ENCODE peak calls at places on chromosomes 13 and 19, in nine cellular contexts. P, Q, W, F, D, R, Z, K and B are unnamed samples.
A peak's percentile ranks its signal among the peaks of the same experiment; 100 is the strongest.

GRCh38 chr19:13070425-13071140 is 32.1 kb downstream of the LYL1 start:
- DNase-seq in Z (no peak), Q (no peak), D (no peak), W (no peak), P (no peak), K (no peak), F (no peak), R (no peak), B (peak; percentile 74)

GRCh38 chr13:51834581-51835158 is 10.3 kb downstream of the TMEM272 start:
- DNase-seq in W (no peak), R (no peak), Q (no peak), D (no peak), Z (no peak), P (no peak), F (no peak), K (no peak), B (no peak)

GRCh38 chr19:35006342-35006998 is 6.3 kb downstream of the GRAMD1A start:
- DNase-seq in K (no peak), D (no peak), W (peak; percentile 82), P (no peak), Q (peak; percentile 76), R (peak; percentile 98), Z (peak; percentile 91), F (peak; percentile 78), B (no peak)

GRCh38 chr19:3513198-3514140 is 7.4 kb downstream of the FZR1 start:
- DNase-seq in D (no peak), Q (no peak), W (peak; percentile 89), F (peak; percentile 39), K (peak; percentile 30), R (no peak), Z (peak; percentile 62), P (no peak), B (peak; percentile 66)

GRCh38 chr13:75566658-75567057 is 17.1 kb downstream of the UCHL3 start:
- DNase-seq in K (no peak), D (no peak), R (peak; percentile 2), Z (no peak), F (no peak), W (no peak), Q (no peak), P (no peak), B (no peak)

GRCh38 chr19:55376381-55376933 is at the start of gene TMEM190:
- DNase-seq in R (no peak), F (no peak), K (no peak), D (no peak), P (no peak), Z (no peak), W (peak; percentile 59), Q (no peak), B (no peak)

GRCh38 chr19:2800506-2800905 is 15.2 kb downstream of the THOP1 start:
- DNase-seq in Q (no peak), F (no peak), R (no peak), D (no peak), P (no peak), K (no peak), Z (no peak), W (no peak), B (no peak)

GRCh38 chr13:78660130-78660857 is 1.3 kb upstream of the OBI1 start:
- DNase-seq in D (peak; percentile 36), K (no peak), Q (no peak), W (no peak), P (peak; percentile 7), F (no peak), R (peak; percentile 7), Z (no peak), B (no peak)

GRCh38 chr19:48501446-48501960 is 10.1 kb downstream of the LMTK3 start:
- DNase-seq in K (no peak), F (peak; percentile 70), Q (peak; percentile 89), W (no peak), D (no peak), P (no peak), R (peak; percentile 98), Z (peak; percentile 93), B (peak; percentile 33)

GRCh38 chr19:49895566-49896297 is 955 bp downstream of the IL4I1 start:
- DNase-seq in Z (no peak), F (no peak), W (no peak), P (no peak), Q (no peak), R (no peak), K (no peak), D (no peak), B (no peak)

GRCh38 chr13:74246398-74246975 is 112.3 kb upstream of the KLF12 start:
- DNase-seq in K (peak; percentile 69), W (no peak), Z (no peak), D (no peak), R (no peak), P (peak; percentile 21), Q (no peak), F (no peak), B (no peak)

GRCh38 chr19:3508771-3509535 is 2.8 kb downstream of the FZR1 start:
- DNase-seq in R (no peak), Q (no peak), P (no peak), K (no peak), W (no peak), Z (no peak), D (no peak), F (no peak), B (peak; percentile 52)

GRCh38 chr19:42394751-42395150 is 4.7 kb upstream of the CNFN start:
- DNase-seq in W (no peak), F (no peak), Z (no peak), Q (no peak), P (no peak), D (no peak), R (no peak), K (no peak), B (no peak)

GRCh38 chr19:34220472-34221063 is 33.8 kb upstream of the GARRE1 start:
- DNase-seq in F (peak; percentile 72), Z (peak; percentile 68), K (peak; percentile 68), D (peak; percentile 72), W (peak; percentile 89), R (peak; percentile 87), P (peak; percentile 86), Q (no peak), B (no peak)

GRCh38 chr13:99314640-99315176 is 7.5 kb upstream of the GPR183 start:
- DNase-seq in P (no peak), W (no peak), Z (no peak), R (no peak), D (no peak), F (no peak), Q (no peak), K (no peak), B (no peak)

GRCh38 chr13:28792992-28793391 is 27.1 kb upstream of the MTUS2 start:
- DNase-seq in D (no peak), P (no peak), F (no peak), K (no peak), Q (no peak), R (no peak), W (no peak), Z (no peak), B (no peak)

GRCh38 chr19:55484571-55485438 is at the start of gene NAT14:
- DNase-seq in Z (peak; percentile 61), F (peak; percentile 45), K (peak; percentile 54), D (peak; percentile 48), R (peak; percentile 94), Q (no peak), W (no peak), P (no peak), B (peak; percentile 84)

GRCh38 chr13:45015300-45015699 is 26.0 kb downstream of the GPALPP1 start:
- DNase-seq in F (no peak), R (no peak), K (no peak), Z (no peak), D (no peak), P (no peak), Q (no peak), W (no peak), B (no peak)

GRCh38 chr19:10566658-10567410 is 1.0 kb upstream of the KRI1 start:
- DNase-seq in Q (no peak), D (peak; percentile 73), W (no peak), F (no peak), P (no peak), R (no peak), K (no peak), Z (peak; percentile 35), B (no peak)
- H3K4me3 ChIP-seq in Q (peak overlapping the region; percentile 89), D (peak overlapping the region; percentile 66), W (no peak overlapping the region), F (peak overlapping the region; percentile 82), P (peak overlapping the region; percentile 93), R (peak overlapping the region; percentile 75), K (peak overlapping the region; percentile 86), Z (no peak overlapping the region), B (no peak overlapping the region)

GRCh38 chr13:40376296-40376849 is 290.1 kb downstream of the FOXO1 start:
- DNase-seq in F (no peak), P (no peak), K (no peak), R (no peak), Z (no peak), W (no peak), D (no peak), Q (no peak), B (no peak)

GRCh38 chr13:40379186-40379585 is 287.3 kb downstream of the FOXO1 start:
- DNase-seq in F (no peak), P (no peak), K (no peak), Z (no peak), W (no peak), Q (no peak), D (no peak), R (no peak), B (no peak)

GRCh38 chr13:40377783-40378182 is 288.7 kb downstream of the FOXO1 start:
- DNase-seq in F (no peak), D (no peak), Z (no peak), Q (no peak), R (no peak), P (no peak), K (no peak), W (no peak), B (no peak)

GRCh38 chr13:40376867-40377266 is 289.6 kb downstream of the FOXO1 start:
- DNase-seq in Q (no peak), Z (no peak), D (no peak), W (no peak), R (no peak), K (no peak), P (no peak), F (no peak), B (no peak)

GRCh38 chr13:40375522-40376171 is 290.8 kb downstream of the FOXO1 start:
- DNase-seq in R (no peak), Z (no peak), P (no peak), F (no peak), Q (no peak), K (no peak), W (peak; percentile 67), D (no peak), B (peak; percentile 87)
- H3K27ac ChIP-seq in R (no peak overlapping the region), Z (no peak overlapping the region), P (peak overlapping the region; percentile 79), F (no peak overlapping the region), Q (no peak overlapping the region), K (no peak overlapping the region), W (no peak overlapping the region), D (no peak overlapping the region), B (no peak overlapping the region)

DNA sequence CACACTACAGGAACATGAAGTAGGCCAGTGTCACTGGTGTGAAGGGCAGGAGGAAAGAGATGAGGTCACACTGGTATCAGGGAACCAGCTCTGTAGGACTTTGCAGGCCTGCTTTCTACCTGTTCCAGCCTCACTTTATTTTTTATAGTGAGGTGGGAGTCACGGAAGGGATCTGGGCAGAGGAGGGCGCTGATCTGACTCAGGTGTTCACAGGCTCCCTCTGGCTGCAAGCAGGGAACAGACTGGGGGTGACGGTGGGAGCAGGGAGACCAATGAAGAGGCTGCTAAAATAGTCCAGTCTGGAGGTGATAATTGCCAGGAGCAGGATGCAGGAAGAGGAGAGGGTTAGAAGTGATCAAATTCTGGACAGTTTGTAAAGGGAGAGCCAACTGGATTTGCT is 2.8 kb downstream of the THAP8 start:
- DNase-seq in Z (no peak), P (no peak), D (no peak), W (peak; percentile 56), F (no peak), Q (no peak), K (no peak), R (no peak), B (no peak)
- H3K9me3 ChIP-seq in Z (no peaks in the 10 kb centered on the region), P (no peaks in the 10 kb centered on the region), D (no peaks in the 10 kb centered on the region), W (no peaks in the 10 kb centered on the region), F (no peaks in the 10 kb centered on the region), Q (no peaks in the 10 kb centered on the region), K (no peaks in the 10 kb centered on the region), R (no peaks in the 10 kb centered on the region), B (no peaks in the 10 kb centered on the region)

GRCh38 chr13:48493851-48494250 is 39.0 kb downstream of the RCBTB2 start:
- DNase-seq in K (no peak), F (no peak), Q (no peak), R (no peak), Z (no peak), W (no peak), D (no peak), P (no peak), B (no peak)
- H3K4me3 ChIP-seq in K (no peak overlapping the region), F (no peak overlapping the region), Q (no peak overlapping the region), R (no peak overlapping the region), Z (no peak overlapping the region), W (no peak overlapping the region), D (no peak overlapping the region), P (no peak overlapping the region), B (no peak overlapping the region)